ENCODE peak calls at places on chromosomes 3 and 15, in nine cellular contexts. I, E, Q, V, F, S, P, D and R are unnamed samples. For H3K4me1, the result is how much of the 10 kb centered on the place peaks cover.

GRCh38 chr3:170189396-170190256 is 8.1 kb upstream of the PHC3 start:
- DNase-seq in S (no peak), P (no peak), I (no peak), E (no peak), D (peak), V (no peak), Q (no peak), F (no peak), R (no peak)

GRCh38 chr3:48245136-48245535 is 4.2 kb downstream of the ZNF589 start:
- DNase-seq in E (no peak), F (no peak), Q (no peak), S (no peak), V (no peak), I (no peak), P (no peak), D (no peak), R (no peak)

GRCh38 chr3:108159865-108160264 is 62.4 kb downstream of the IFT57 start:
- DNase-seq in P (no peak), D (no peak), F (no peak), Q (no peak), I (no peak), V (no peak), S (no peak), E (no peak), R (no peak)

GRCh38 chr3:143749926-143750325 is 98.3 kb downstream of the SLC9A9 start:
- DNase-seq in S (no peak), I (no peak), E (no peak), D (no peak), V (no peak), F (no peak), Q (no peak), P (no peak), R (no peak)

GRCh38 chr15:60757831-60758570 is 279.1 kb upstream of the ICE2 start:
- DNase-seq in Q (no peak), S (peak), D (no peak), E (no peak), F (no peak), P (peak), I (peak), V (no peak), R (no peak)

GRCh38 chr3:38620236-38620635 is 29.3 kb downstream of the SCN5A start:
- DNase-seq in F (no peak), D (no peak), V (no peak), P (no peak), Q (no peak), E (no peak), S (no peak), I (no peak), R (no peak)

GRCh38 chr15:79640206-79640605 is 208.1 kb downstream of the MINAR1 start:
- DNase-seq in F (no peak), I (peak), E (no peak), D (no peak), P (peak), Q (no peak), V (no peak), S (no peak), R (peak)

GRCh38 chr3:196003611-196004010 is 78.3 kb downstream of the TFRC start:
- DNase-seq in S (no peak), P (no peak), D (no peak), F (no peak), Q (no peak), E (no peak), I (no peak), V (no peak), R (no peak)

GRCh38 chr3:127408684-127409420 is 121.0 kb upstream of the PRR20G start:
- DNase-seq in P (no peak), Q (no peak), V (no peak), D (peak), S (no peak), F (no peak), I (no peak), E (no peak), R (peak)

GRCh38 chr3:191253089-191253799 is 54.2 kb downstream of the OSTN start:
- DNase-seq in V (no peak), F (no peak), Q (no peak), P (no peak), D (peak), S (no peak), I (no peak), E (no peak), R (no peak)

GRCh38 chr3:82030932-82031331 is 269.5 kb upstream of the GBE1 start:
- DNase-seq in Q (no peak), F (no peak), I (no peak), D (no peak), E (no peak), S (no peak), V (no peak), P (no peak), R (no peak)

GRCh38 chr15:38169982-38170381 is 82.7 kb upstream of the SPRED1 start:
- DNase-seq in V (no peak), D (no peak), Q (no peak), E (no peak), S (no peak), F (no peak), I (no peak), P (no peak), R (no peak)

GRCh38 chr3:178325330-178325729 is 210.9 kb upstream of the KCNMB2 start:
- DNase-seq in P (no peak), I (peak), Q (no peak), V (no peak), S (no peak), F (no peak), D (no peak), E (no peak), R (no peak)

GRCh38 chr15:96273317-96274086 is 57.0 kb upstream of the NR2F2 start:
- DNase-seq in Q (no peak), V (no peak), P (peak), I (peak), E (no peak), S (no peak), D (no peak), F (no peak), R (peak)

GRCh38 chr3:47617061-47618010 is 38.7 kb upstream of the CSPG5 start:
- DNase-seq in V (no peak), Q (no peak), F (no peak), S (no peak), I (no peak), E (no peak), P (no peak), D (no peak), R (no peak)

GRCh38 chr3:63386568-63386967 is 108.5 kb downstream of the SYNPR start:
- DNase-seq in E (no peak), I (no peak), S (no peak), F (no peak), D (no peak), P (peak), Q (no peak), V (no peak), R (peak)

GRCh38 chr15:45646220-45646619 is 11.4 kb downstream of the SQOR start:
- DNase-seq in S (no peak), P (no peak), I (no peak), V (no peak), Q (no peak), F (no peak), E (no peak), D (no peak), R (no peak)

GRCh38 chr3:127690823-127691452 is 18.2 kb downstream of the ABTB1 start:
- DNase-seq in V (no peak), D (no peak), Q (peak), I (peak), E (no peak), P (peak), F (no peak), S (peak), R (peak)

GRCh38 chr3:134311265-134311664 is 60.6 kb upstream of the RYK start:
- DNase-seq in Q (no peak), F (no peak), S (no peak), P (no peak), I (no peak), D (no peak), V (no peak), E (no peak), R (no peak)

GRCh38 chr15:42921049-42921731 is 612 bp upstream of the TTBK2 start:
- DNase-seq in P (peak), D (peak), F (peak), Q (peak), V (peak), E (peak), S (peak), I (peak), R (no peak)

GRCh38 chr3:63478962-63479660 is 173.4 kb upstream of the SNTN start:
- DNase-seq in D (no peak), E (no peak), P (peak), I (no peak), F (no peak), Q (no peak), V (no peak), S (no peak), R (no peak)

GRCh38 chr3:57157666-57158065 is 7.5 kb downstream of the IL17RD start:
- DNase-seq in S (no peak), D (no peak), Q (no peak), F (no peak), P (no peak), V (no peak), E (no peak), I (no peak), R (no peak)

DNA sequence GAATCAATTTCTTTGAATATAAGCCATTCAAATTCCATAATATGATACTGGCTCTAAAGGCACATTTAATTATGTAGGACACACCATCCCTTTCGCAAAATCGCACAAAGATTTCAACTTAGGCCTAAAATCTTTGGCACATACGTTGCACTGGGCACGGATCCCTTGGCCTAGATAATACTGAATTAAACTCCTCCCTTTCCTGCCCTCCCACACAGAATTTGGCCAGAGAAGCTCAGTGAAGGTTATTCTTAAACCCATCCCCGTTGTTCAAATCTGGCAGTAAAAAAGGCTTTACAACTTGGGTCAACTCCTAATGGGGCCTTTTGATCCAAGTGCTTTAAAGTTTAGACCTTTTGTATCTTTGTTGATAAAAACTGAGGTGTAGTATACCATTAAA is 247.2 kb downstream of the PTPRG start:
- DNase-seq in Q (peak), F (no peak), I (no peak), S (no peak), D (no peak), V (no peak), E (no peak), P (peak), R (no peak)
- H3K4me1 ChIP-seq in Q (under half), F (under half), I (under half), S (under half), D (under half), V (under half), E (half or more), P (half or more), R (under half)

GRCh38 chr3:50358927-50359759 is at the start of gene TMEM115:
- DNase-seq in V (peak), I (peak), D (peak), S (peak), E (peak), P (peak), Q (peak), F (peak), R (peak)
- H3K4me1 ChIP-seq in V (under half), I (under half), D (under half), S (under half), E (under half), P (under half), Q (under half), F (under half), R (under half)

GRCh38 chr3:25453521-25454410 is 25.7 kb downstream of the RARB start:
- DNase-seq in V (no peak), F (no peak), E (no peak), D (no peak), Q (no peak), I (peak), P (no peak), S (no peak), R (peak)

GRCh38 chr3:25449857-25450256 is 21.8 kb downstream of the RARB start:
- DNase-seq in S (no peak), D (no peak), P (no peak), Q (no peak), I (no peak), V (no peak), E (no peak), F (no peak), R (no peak)

GRCh38 chr3:25454411-25454927 is 26.4 kb downstream of the RARB start:
- DNase-seq in Q (no peak), F (no peak), V (no peak), P (no peak), D (no peak), I (no peak), S (no peak), E (no peak), R (peak)

GRCh38 chr3:25448750-25449684 is 21.0 kb downstream of the RARB start:
- DNase-seq in D (no peak), Q (peak), V (no peak), E (peak), F (no peak), S (peak), I (peak), P (peak), R (peak)

GRCh38 chr3:25452185-25452584 is 24.1 kb downstream of the RARB start:
- DNase-seq in E (no peak), F (no peak), V (no peak), P (no peak), D (no peak), I (no peak), Q (no peak), S (no peak), R (no peak)
- H3K4me1 ChIP-seq in E (under half), F (under half), V (under half), P (under half), D (under half), I (half or more), Q (under half), S (under half), R (under half)

GRCh38 chr3:37569991-37570390 is 291.7 kb upstream of the CTDSPL start:
- DNase-seq in V (no peak), I (no peak), F (no peak), E (no peak), Q (no peak), S (no peak), D (no peak), P (no peak), R (no peak)

GRCh38 chr3:37575284-37575683 is 286.4 kb upstream of the CTDSPL start:
- DNase-seq in V (no peak), S (no peak), F (no peak), I (no peak), Q (no peak), E (no peak), D (no peak), P (no peak), R (no peak)

GRCh38 chr3:37579181-37579580 is 282.5 kb upstream of the CTDSPL start:
- DNase-seq in I (no peak), E (no peak), D (no peak), F (no peak), P (no peak), Q (no peak), S (no peak), V (no peak), R (no peak)

GRCh38 chr3:37571269-37571668 is 290.4 kb upstream of the CTDSPL start:
- DNase-seq in I (no peak), Q (no peak), S (no peak), V (no peak), E (no peak), D (no peak), F (no peak), P (no peak), R (no peak)

DNA sequence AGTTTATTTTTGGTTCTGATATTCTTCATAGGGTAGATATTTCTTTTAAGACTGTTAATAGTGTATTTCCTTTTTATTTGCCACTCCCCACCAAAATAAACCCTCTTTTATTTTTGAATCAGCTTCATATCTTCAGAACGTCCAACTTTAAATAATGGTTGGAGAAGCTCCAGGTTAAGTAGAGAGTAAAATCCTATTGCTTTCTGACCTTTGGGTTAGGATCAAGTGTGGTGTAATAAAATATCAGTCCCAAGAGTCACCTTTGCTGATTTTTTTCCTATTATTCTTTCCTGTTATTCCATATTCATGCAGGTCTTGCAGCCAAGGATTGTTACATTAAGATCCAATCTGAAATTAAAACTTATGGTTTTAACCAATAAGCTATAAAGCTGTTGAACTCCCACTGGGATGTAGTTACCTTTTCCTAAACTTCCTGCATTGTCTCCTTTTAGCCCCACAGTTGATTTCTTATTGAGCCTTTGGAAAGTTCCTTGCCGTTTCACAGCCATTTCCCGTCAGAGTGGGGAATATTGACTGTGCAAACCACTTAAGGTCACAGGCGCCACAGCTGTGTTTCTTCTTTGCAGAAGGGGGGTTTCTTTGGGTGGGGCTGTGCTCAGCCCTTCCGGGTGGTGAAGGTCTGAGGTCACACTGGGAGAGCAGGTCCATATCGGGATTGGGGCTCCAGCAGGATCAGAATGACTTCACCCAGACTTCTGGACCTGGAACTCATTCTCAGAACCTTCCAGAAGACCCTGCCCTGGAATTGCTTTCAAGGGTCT is 287.3 kb upstream of the CTDSPL start:
- DNase-seq in Q (no peak), F (no peak), P (no peak), S (no peak), D (no peak), E (no peak), V (no peak), I (no peak), R (no peak)
- H3K4me1 ChIP-seq in Q (under half), F (under half), P (under half), S (under half), D (under half), E (under half), V (under half), I (under half), R (under half)

GRCh38 chr3:101935081-101935480 is 85.8 kb downstream of the NFKBIZ start:
- DNase-seq in D (no peak), I (no peak), Q (no peak), F (no peak), E (no peak), V (no peak), P (no peak), S (no peak), R (no peak)
- H3K4me1 ChIP-seq in D (half or more), I (under half), Q (under half), F (under half), E (under half), V (under half), P (under half), S (under half), R (under half)